ENCODE peak calls at places on chromosomes 16 and 17, in eight cellular contexts. T is mammary epithelial cell, Y is H9, Z is fibroblast of pulmonary artery, A is fibroblast of mammary gland, B is GM23338, S is left ventricle myocardium inferior, X is lower leg skin. L is an unnamed sample.

GRCh38 chr17:61284174-61284573 is 115.5 kb upstream of the TBX2 start:
- DNase-seq in Y (no peak), T (peak; percentile 49), B (no peak), Z (peak; percentile 52), X (no peak), A (peak; percentile 86), S (no peak), L (peak; percentile 89)

GRCh38 chr16:7938175-7938574 is 605.5 kb downstream of the RBFOX1 start:
- DNase-seq in Y (no peak), T (no peak), B (no peak), Z (no peak), X (no peak), A (no peak), S (no peak), L (no peak)

GRCh38 chr16:49382916-49383315 is 9.3 kb downstream of the C16orf78 start:
- DNase-seq in S (no peak), T (no peak), X (no peak), Y (peak; percentile 67), B (peak; percentile 77), Z (no peak), A (no peak), L (no peak)

GRCh38 chr17:9676742-9677387 is 31.5 kb downstream of the USP43 start:
- DNase-seq in X (no peak), T (peak; percentile 99), Y (no peak), B (no peak), S (no peak), A (peak; percentile 89), Z (no peak), L (no peak)

GRCh38 chr17:78252701-78253635 is 21.5 kb downstream of the TMEM235 start:
- DNase-seq in A (no peak), Y (peak; percentile 34), T (no peak), B (no peak), Z (no peak), X (no peak), S (no peak), L (no peak)

GRCh38 chr16:48608452-48608851 is 1.5 kb downstream of the N4BP1 start:
- DNase-seq in S (no peak), X (no peak), Z (no peak), A (peak; percentile 46), B (no peak), T (peak; percentile 67), Y (no peak), L (no peak)

GRCh38 chr17:57092171-57092570 is 7.1 kb downstream of the AKAP1 start:
- DNase-seq in S (no peak), A (peak; percentile 57), Y (no peak), X (no peak), B (no peak), Z (peak; percentile 43), T (no peak), L (no peak)

GRCh38 chr17:83098241-83099085 is 19.1 kb downstream of the METRNL start:
- DNase-seq in S (no peak), T (no peak), Z (no peak), B (no peak), Y (no peak), A (no peak), X (no peak), L (no peak)

GRCh38 chr17:49316889-49317288 is 45.2 kb downstream of the ZNF652 start:
- DNase-seq in Y (no peak), A (no peak), B (no peak), Z (no peak), S (no peak), T (no peak), X (no peak), L (no peak)

GRCh38 chr16:68645494-68646388 is 631 bp downstream of the CDH3 start:
- DNase-seq in S (no peak), Z (no peak), Y (peak; percentile 79), B (peak; percentile 90), X (no peak), T (peak; percentile 26), A (no peak), L (no peak)

GRCh38 chr16:72590179-72590937 is 418.4 kb upstream of the PMFBP1 start:
- DNase-seq in Y (no peak), X (no peak), A (no peak), Z (no peak), S (no peak), T (no peak), B (no peak), L (no peak)

GRCh38 chr16:72787519-72788268 is 260.2 kb downstream of the ZFHX3 start:
- DNase-seq in T (peak; percentile 82), B (peak; percentile 72), S (peak; percentile 49), A (peak; percentile 91), Y (peak; percentile 71), X (peak; percentile 95), Z (peak; percentile 93), L (peak; percentile 73)

GRCh38 chr16:52128407-52128806 is 418.5 kb downstream of the TOX3 start:
- DNase-seq in Z (no peak), X (no peak), A (no peak), S (no peak), B (no peak), Y (no peak), T (no peak), L (no peak)

GRCh38 chr16:6146874-6147425 is 1049.4 kb upstream of the EEF2KMT start:
- DNase-seq in B (peak; percentile 50), Y (peak; percentile 62), S (no peak), X (no peak), Z (no peak), A (no peak), T (no peak), L (no peak)

GRCh38 chr17:57086069-57086930 is 1.3 kb downstream of the AKAP1 start:
- DNase-seq in S (no peak), A (no peak), B (peak; percentile 65), Y (peak; percentile 60), T (peak; percentile 62), Z (peak; percentile 12), X (peak; percentile 90), L (no peak)

GRCh38 chr16:82031116-82032084 is 3.7 kb upstream of the HSD17B2 start:
- DNase-seq in Y (no peak), A (peak; percentile 55), B (peak; percentile 75), Z (peak; percentile 79), X (no peak), T (peak; percentile 65), S (no peak), L (peak; percentile 60)

GRCh38 chr16:10031955-10032354 is 150.3 kb downstream of the GRIN2A start:
- DNase-seq in X (no peak), Z (no peak), B (no peak), T (no peak), S (no peak), Y (no peak), A (no peak), L (no peak)

GRCh38 chr16:10033561-10033960 is 148.7 kb downstream of the GRIN2A start:
- DNase-seq in B (no peak), X (no peak), S (no peak), A (no peak), T (no peak), Z (no peak), Y (no peak), L (no peak)

GRCh38 chr16:10027553-10027952 is 154.7 kb downstream of the GRIN2A start:
- DNase-seq in Z (no peak), T (no peak), X (no peak), S (no peak), B (no peak), A (no peak), Y (no peak), L (no peak)

GRCh38 chr16:10028644-10029043 is 153.6 kb downstream of the GRIN2A start:
- DNase-seq in A (no peak), T (no peak), S (no peak), X (no peak), B (no peak), Y (no peak), Z (no peak), L (no peak)

DNA sequence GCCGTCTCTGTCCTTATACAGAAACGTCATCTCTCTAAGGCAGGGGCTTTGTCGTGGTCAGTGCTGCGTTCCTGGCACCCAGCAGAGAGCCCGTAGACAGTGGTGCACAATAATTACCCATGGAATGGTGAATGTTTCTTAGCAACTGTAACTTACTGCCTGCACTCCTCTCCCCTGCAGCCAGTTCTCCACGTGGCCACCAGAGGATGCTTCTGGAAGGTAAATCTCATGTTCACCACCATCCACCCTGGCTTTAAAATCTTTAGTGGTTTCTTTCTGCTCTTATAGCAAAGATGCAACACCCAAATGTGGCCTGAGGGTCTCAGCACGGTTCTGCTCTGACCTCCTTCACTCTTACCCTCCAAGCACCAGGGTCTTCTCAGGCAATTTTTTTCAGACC is 150.8 kb downstream of the GRIN2A start:
- DNase-seq in S (no peak), A (peak; percentile 6), B (peak; percentile 24), T (no peak), Y (no peak), X (no peak), Z (no peak), L (no peak)
- TF ChIP-seq CTCF in S (no peak), A (peak; percentile 29), B (peak; percentile 42), T (peak; percentile 54), Y (peak; percentile 37), X (no peak), Z (no peak), L (peak; percentile 45)

DNA sequence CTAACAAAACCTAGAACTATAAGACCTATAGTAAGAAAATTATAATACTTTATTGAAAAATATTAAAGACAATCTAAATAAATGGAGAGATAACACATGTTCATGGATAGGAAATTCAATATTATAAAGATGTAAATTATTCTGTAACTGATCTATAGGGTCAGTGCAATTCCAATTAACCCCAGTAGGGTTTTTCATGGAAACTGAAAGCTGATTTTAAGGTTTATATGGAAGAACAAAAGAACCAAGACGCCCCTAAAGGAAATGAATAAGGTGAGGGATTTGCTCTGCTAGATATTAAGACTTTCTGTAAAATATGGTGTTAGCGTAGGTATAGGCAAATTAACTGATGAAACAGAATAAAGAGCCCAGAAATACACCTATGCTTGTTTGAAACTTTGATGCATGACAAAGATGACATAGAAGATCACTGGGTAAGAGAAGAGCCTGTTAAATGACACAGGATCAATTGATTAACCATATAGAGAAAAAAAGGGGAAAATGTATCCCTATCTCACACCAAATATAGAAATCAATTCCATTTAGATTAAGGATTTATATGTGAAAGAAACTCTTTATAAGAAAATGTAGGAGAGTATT is 3.0 kb downstream of the ICAM2 start:
- DNase-seq in B (peak; percentile 27), Y (no peak), A (no peak), Z (no peak), T (no peak), S (no peak), X (no peak), L (no peak)
- TF ChIP-seq CTCF in B (no peak), Y (peak; percentile 58), A (peak; percentile 33), Z (peak; percentile 24), T (peak; percentile 30), S (peak; percentile 41), X (no peak), L (peak; percentile 20)

GRCh38 chr17:40675905-40676304 is 10.9 kb upstream of the KRT222 start:
- DNase-seq in A (no peak), B (peak; percentile 21), T (no peak), Y (no peak), Z (no peak), X (no peak), S (no peak), L (no peak)
- TF ChIP-seq CTCF in A (no peak), B (no peak), T (no peak), Y (no peak), Z (no peak), X (no peak), S (no peak), L (no peak)

GRCh38 chr17:44354582-44355309 is 8.9 kb downstream of the FAM171A2 start:
- DNase-seq in S (peak; percentile 60), Y (peak; percentile 91), Z (no peak), A (no peak), B (peak; percentile 89), T (no peak), X (no peak), L (no peak)
- TF ChIP-seq CTCF in S (peak; percentile 55), Y (peak; percentile 82), Z (no peak), A (no peak), B (peak; percentile 78), T (peak; percentile 47), X (no peak), L (no peak)

GRCh38 chr16:27639588-27640276 is 89.8 kb downstream of the KATNIP start:
- DNase-seq in Y (peak; percentile 53), X (no peak), Z (peak; percentile 73), B (peak; percentile 85), A (peak; percentile 63), T (peak; percentile 41), S (no peak), L (peak; percentile 5)
- TF ChIP-seq CTCF in Y (peak; percentile 80), X (no peak), Z (peak; percentile 86), B (peak; percentile 79), A (peak; percentile 85), T (peak; percentile 81), S (peak; percentile 65), L (peak; percentile 79)